ENCODE peak calls at places on chromosomes 7 and 10, in six cellular contexts. W, U, B, Y, S and I are unnamed samples.
A peak's percentile ranks its signal among the peaks of the same experiment; 100 is the strongest.

GRCh38 chr10:120077707-120078492 is 185.4 kb downstream of the SEC23IP start:
- DNase-seq in W (no peak), U (no peak), B (no peak), Y (no peak), S (no peak), I (no peak)

GRCh38 chr7:74454059-74454947 is 597 bp downstream of the GTF2IRD1 start:
- DNase-seq in W (no peak), U (peak; percentile 81), B (no peak), Y (no peak), S (no peak), I (no peak)

GRCh38 chr10:86067436-86068050 is 299.1 kb downstream of the GRID1 start:
- DNase-seq in W (no peak), U (no peak), B (no peak), Y (no peak), S (no peak), I (no peak)

GRCh38 chr7:121084256-121084655 is 95.7 kb downstream of the CPED1 start:
- DNase-seq in W (no peak), U (no peak), B (no peak), Y (no peak), S (no peak), I (no peak)

GRCh38 chr7:11527707-11528106 is 304.3 kb downstream of the THSD7A start:
- DNase-seq in W (no peak), U (no peak), B (no peak), Y (no peak), S (no peak), I (no peak)

GRCh38 chr7:114466911-114467310 is 52.3 kb downstream of the FOXP2 start:
- DNase-seq in W (no peak), U (no peak), B (no peak), Y (no peak), S (no peak), I (no peak)

GRCh38 chr7:5177060-5177459 is 13.0 kb upstream of the WIPI2 start:
- DNase-seq in W (peak; percentile 76), U (peak; percentile 74), B (peak; percentile 74), Y (peak; percentile 60), S (peak; percentile 54), I (no peak)

GRCh38 chr7:46396501-46396900 is 475.4 kb upstream of the IGFBP3 start:
- DNase-seq in W (no peak), U (no peak), B (no peak), Y (no peak), S (no peak), I (no peak)

DNA sequence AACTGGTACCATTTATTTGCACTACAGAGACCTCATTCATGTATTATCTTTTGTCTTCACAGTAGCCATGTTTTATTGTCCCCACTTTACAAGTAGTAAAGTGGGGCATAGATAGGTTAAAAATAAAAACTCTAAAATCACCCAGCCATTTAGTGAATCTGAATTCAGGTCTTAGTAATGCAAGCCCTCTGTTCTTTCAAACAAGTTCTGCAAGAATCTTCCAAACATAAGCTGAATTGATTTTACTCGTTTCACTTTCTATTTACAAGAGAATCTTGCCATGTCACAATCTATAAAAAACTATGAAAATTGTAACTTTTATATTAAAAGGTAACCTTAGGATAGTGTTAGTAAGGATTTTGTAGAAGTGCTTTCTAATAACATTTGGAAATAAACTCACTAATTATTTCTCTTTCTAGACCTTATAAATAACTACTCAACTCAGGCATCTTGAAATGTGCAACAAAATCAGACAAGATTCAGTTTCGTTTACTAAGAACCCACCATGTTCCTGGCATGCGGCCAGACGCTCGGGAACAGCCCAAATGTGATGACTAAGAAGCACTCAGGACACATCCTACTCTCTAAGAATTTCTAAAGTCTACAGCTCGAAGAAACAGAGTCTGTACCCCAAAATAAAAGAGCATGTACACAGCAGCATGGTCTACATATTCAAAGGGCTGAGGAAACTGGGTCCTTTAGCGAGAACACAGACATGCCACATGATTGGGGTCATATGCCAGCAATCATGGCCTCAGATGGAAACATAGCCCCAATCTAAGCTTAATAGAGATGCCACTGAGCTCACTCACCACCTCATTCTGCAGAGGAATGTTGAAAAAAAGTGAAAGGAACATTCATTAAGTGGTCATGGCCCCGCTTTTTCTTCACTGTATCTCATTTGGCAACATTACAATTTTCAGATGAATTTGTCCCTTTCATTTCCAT is 167.6 kb downstream of the AMPH start:
- DNase-seq in W (peak; percentile 36), U (peak; percentile 82), B (no peak), Y (peak; percentile 27), S (no peak), I (no peak)
- TF ChIP-seq CTCF in W (no peak), U (no peak), B (no peak), Y (no peak), S (no peak), I (no peak)

GRCh38 chr10:51023611-51024010 is 50.7 kb upstream of the PRKG1 start:
- DNase-seq in W (no peak), U (no peak), B (no peak), Y (no peak), S (no peak), I (no peak)

GRCh38 chr10:51020175-51020574 is 54.1 kb upstream of the PRKG1 start:
- DNase-seq in W (no peak), U (no peak), B (no peak), Y (no peak), S (no peak), I (no peak)

DNA sequence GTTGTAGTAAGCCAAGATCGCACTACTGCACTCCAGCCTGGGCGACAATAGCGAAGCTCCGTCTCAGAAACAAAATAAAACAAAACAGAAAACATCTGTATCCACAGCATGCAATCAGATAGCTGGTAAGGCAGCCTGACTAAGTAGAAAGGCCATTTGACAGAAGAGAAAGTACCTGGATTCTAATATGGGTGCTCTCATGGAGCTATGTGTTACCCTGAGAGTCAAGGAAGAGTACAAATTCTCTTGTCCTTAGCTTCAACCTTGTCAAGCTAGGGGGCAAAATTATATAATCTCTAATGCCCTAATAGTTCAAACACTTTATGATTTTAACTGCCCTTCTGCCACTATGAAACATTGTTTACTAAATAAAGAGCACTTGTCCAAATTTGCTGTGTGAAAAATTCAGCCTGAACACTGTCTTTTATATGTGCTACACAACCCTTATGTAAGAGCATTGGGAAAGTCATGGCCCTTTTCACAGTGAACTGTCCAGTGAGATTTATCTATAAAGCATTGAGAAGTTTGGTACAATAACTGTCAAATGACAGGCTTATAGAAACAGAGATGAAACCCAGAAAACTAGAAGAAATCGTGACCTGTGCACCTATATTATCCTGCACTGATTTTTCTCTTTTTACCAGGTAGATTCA is 51.2 kb upstream of the PRKG1 start:
- DNase-seq in W (no peak), U (no peak), B (no peak), Y (no peak), S (no peak), I (no peak)
- H3K4me3 ChIP-seq in W (no peak overlapping the region), U (no peak overlapping the region), B (no peak overlapping the region), Y (no peak overlapping the region), S (no peak overlapping the region), I (no peak overlapping the region)

GRCh38 chr10:71683301-71683700 is 36.3 kb downstream of the C10orf105 start:
- DNase-seq in W (no peak), U (peak; percentile 50), B (no peak), Y (no peak), S (no peak), I (no peak)
- H3K27me3 ChIP-seq in W (peaks cover 2% of the 10 kb centered on the region), U (no peaks in the 10 kb centered on the region), B (no peaks in the 10 kb centered on the region), Y (peaks cover 5% of the 10 kb centered on the region), S (no peaks in the 10 kb centered on the region), I (peaks cover 34% of the 10 kb centered on the region)

GRCh38 chr7:95357623-95358022 is 33.3 kb upstream of the PON1 start:
- DNase-seq in W (no peak), U (no peak), B (no peak), Y (peak; percentile 22), S (no peak), I (no peak)
- TF ChIP-seq CTCF in W (peak; percentile 20), U (no peak), B (no peak), Y (peak; percentile 42), S (no peak), I (no peak)

DNA sequence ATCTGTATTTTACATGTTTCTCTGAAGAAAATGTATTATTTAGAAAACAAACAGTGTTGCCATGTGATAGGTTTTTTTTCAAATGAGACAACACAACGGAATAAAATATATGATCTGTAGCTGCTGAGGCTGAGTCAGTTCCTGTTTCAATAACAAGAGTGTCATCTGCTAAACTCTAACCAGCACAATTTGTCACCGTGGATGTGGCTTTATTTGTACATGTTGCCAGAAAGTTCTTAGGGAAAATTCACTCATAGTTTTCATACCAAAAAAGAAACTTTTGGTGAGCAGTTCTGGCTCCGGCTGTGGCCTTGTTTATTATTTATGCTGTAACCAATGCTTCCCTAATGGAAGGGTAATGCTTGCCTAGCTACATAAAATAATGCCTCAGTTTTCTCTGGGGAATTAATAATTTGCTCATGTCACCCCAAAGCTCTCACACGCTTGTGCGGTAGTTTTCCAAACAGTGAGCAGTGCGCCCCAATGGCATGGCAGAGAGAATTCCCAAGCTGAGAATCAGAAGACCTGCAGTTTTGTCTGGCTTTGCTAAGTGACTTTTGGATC is 20.3 kb upstream of the KLF6 start:
- DNase-seq in W (no peak), U (peak; percentile 53), B (no peak), Y (peak; percentile 75), S (peak; percentile 74), I (no peak)
- H3K4me3 ChIP-seq in W (peak overlapping the region; percentile 42), U (peak overlapping the region; percentile 35), B (no peak overlapping the region), Y (peak overlapping the region; percentile 54), S (no peak overlapping the region), I (no peak overlapping the region)